ENCODE peak calls at places on chromosomes 5 and 9, in seven cellular contexts. C is HCT116, E is lung, Z is upper lobe of right lung, G is brain microvascular endothelial cell, R is neural progenitor cell, U is heart right ventricle. Y is an unnamed sample.

GRCh38 chr9:131420913-131421312 is 27.0 kb downstream of the PRRC2B start:
- DNase-seq in C (no peak), R (no peak), U (no peak), Z (no peak), E (no peak), G (no peak), Y (no peak)

GRCh38 chr9:33294670-33295432 is 4.5 kb downstream of the NFX1 start:
- DNase-seq in E (no peak), C (no peak), R (no peak), Z (no peak), U (no peak), G (no peak), Y (no peak)

GRCh38 chr9:114824130-114824529 is 18.3 kb upstream of the TNFSF15 start:
- DNase-seq in E (no peak), C (no peak), Z (no peak), G (peak; percentile 53), R (no peak), U (no peak), Y (no peak)

GRCh38 chr9:7320139-7320538 is 479.4 kb downstream of the DMAC1 start:
- DNase-seq in C (no peak), Z (no peak), R (no peak), G (peak; percentile 78), E (no peak), U (no peak), Y (no peak)

GRCh38 chr5:113067635-113068344 is 91.2 kb downstream of the DCP2 start:
- DNase-seq in E (no peak), U (no peak), C (no peak), Z (no peak), R (no peak), G (no peak), Y (no peak)

GRCh38 chr5:142529626-142530278 is 156.1 kb downstream of the FGF1 start:
- DNase-seq in G (peak; percentile 77), E (no peak), R (no peak), Z (no peak), C (peak; percentile 90), U (no peak), Y (no peak)

GRCh38 chr5:102611312-102611711 is 112.5 kb upstream of the SLCO6A1 start:
- DNase-seq in C (no peak), U (no peak), R (no peak), Z (no peak), E (no peak), G (no peak), Y (no peak)

GRCh38 chr5:59793000-59793399 is 100.5 kb downstream of the PDE4D start:
- DNase-seq in U (peak; percentile 28), C (no peak), R (no peak), E (no peak), Z (no peak), G (peak; percentile 96), Y (no peak)

GRCh38 chr9:34717996-34718614 is 8.2 kb upstream of the CCL21 start:
- DNase-seq in C (no peak), Z (no peak), R (no peak), E (no peak), G (no peak), U (no peak), Y (no peak)

GRCh38 chr5:14173419-14174234 is 30.5 kb downstream of the TRIO start:
- DNase-seq in U (no peak), C (no peak), E (no peak), R (no peak), G (no peak), Z (no peak), Y (no peak)
- H3K4me3 ChIP-seq in U (peak overlapping the region; percentile 3), C (no peak overlapping the region), E (no peak overlapping the region), R (no peak overlapping the region), G (no peak overlapping the region), Z (no peak overlapping the region), Y (no peak overlapping the region)

GRCh38 chr5:10351882-10352395 is 1.6 kb upstream of the MARCHF6 start:
- DNase-seq in E (no peak), C (no peak), G (no peak), Z (no peak), U (no peak), R (no peak), Y (no peak)

GRCh38 chr5:10355071-10355889 is 1.8 kb downstream of the MARCHF6 start:
- DNase-seq in U (no peak), Z (no peak), C (no peak), G (peak; percentile 19), E (no peak), R (no peak), Y (no peak)

GRCh38 chr5:10354048-10354872 is 765 bp downstream of the MARCHF6 start:
- DNase-seq in R (peak; percentile 63), G (peak; percentile 41), E (no peak), U (no peak), C (no peak), Z (peak; percentile 73), Y (peak; percentile 65)

GRCh38 chr5:10352404-10353240 is 873 bp upstream of the MARCHF6 start:
- DNase-seq in C (no peak), R (peak; percentile 75), E (no peak), U (no peak), Z (no peak), G (peak; percentile 36), Y (no peak)

DNA sequence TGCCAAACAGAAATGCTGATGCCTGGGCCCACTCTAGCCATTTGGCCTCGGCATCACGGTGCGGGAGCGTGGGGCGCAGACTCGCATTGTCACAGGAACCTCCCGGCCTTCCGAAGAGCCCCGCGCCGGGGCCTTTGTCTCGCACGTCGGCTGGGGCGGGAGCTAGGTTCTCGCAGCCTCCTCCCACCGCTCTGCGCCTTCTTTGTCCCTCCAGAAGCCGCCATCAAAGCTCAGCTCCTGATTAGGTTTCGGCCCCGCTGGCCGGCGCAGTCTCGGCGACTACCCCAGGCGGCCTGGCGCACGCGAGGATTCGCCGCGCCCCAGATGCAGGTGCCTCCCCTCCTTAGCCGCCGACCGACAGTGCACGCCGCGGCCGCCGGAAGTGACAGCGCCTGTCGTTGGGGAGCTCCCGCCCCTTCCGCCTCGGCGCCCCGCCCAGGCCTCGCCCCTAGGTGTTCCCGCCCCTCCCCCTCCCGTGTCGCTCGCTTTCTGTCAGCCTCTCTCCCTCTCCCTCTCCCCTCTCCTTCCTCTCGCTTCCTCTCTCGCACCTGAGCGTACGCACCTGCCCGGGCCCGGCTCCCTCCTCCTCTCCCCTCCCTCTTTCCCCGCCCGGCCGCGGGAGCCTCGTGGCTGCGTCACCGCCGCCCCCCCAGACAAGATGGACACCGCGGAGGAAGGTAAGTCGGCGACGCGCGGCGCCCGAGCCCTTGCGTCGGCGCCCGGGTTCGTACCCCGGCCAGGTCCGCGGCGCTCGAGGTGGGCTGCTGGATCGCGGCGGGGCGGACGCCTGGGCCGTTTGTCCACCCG is at the start of gene MARCHF6:
- DNase-seq in R (peak; percentile 98), U (peak; percentile 97), E (peak; percentile 95), G (peak; percentile 81), Z (peak; percentile 98), C (peak; percentile 83), Y (peak; percentile 96)
- TF ChIP-seq CTCF in R (no peak), U (no peak), E (no peak), G (no peak), Z (no peak), C (no peak), Y (no peak)

DNA sequence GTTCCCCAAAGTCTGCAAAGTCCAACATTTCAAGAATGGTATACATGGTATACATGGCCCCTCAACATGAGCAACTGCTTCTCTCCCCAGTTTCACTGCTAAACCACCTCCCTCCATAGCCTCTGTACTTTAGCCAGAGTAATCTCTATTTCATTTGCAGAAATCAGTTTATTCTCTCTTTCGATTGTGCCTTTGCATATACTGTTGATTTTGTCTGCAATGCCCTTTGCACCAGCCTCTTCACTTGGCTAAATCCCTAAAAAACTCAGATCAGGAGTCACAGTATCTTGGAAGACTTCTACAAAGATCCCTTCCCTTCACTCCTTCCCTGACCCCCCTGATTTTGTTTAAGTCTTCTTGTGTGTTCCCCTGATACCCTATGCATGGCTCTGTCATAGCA is 4.9 kb upstream of the CCNG1 start:
- DNase-seq in Z (no peak), E (no peak), C (no peak), R (no peak), G (no peak), U (no peak), Y (no peak)
- H3K27ac ChIP-seq in Z (no peak overlapping the region), E (no peak overlapping the region), C (no peak overlapping the region), R (no peak overlapping the region), G (no peak overlapping the region), U (no peak overlapping the region), Y (no peak overlapping the region)

DNA sequence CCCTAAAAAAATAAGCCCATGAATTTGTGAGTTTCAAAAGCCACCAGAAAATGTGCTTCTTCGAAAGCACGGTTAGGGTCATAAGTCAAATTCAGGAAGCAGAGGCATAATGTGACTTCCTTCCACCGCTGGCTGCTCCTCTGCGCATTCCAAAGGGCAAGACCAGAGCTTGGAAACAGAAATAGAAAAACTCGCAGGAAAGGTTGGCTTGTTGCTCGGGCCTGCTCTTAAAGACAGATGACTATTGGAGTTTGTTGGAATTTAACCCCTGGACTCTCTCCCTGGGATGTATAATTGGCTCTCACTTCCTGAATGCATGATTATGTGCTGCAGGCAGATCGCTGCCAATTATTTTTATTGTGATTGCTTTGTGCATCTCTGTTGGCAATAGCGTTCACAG is 129.6 kb upstream of the IQGAP2 start:
- DNase-seq in R (no peak), C (no peak), Z (no peak), U (no peak), E (no peak), G (no peak), Y (no peak)
- H3K4me3 ChIP-seq in R (no peak overlapping the region), C (no peak overlapping the region), Z (no peak overlapping the region), U (no peak overlapping the region), E (no peak overlapping the region), G (no peak overlapping the region), Y (no peak overlapping the region)

GRCh38 chr5:115374057-115374775 is 77.8 kb upstream of the CCDC112 start:
- DNase-seq in U (no peak), R (no peak), E (no peak), C (no peak), G (no peak), Z (no peak), Y (peak; percentile 38)

GRCh38 chr5:115379622-115380344 is 83.3 kb upstream of the CCDC112 start:
- DNase-seq in C (peak; percentile 81), U (no peak), Z (no peak), E (no peak), R (no peak), G (no peak), Y (peak; percentile 80)

GRCh38 chr5:115378754-115379153 is 82.3 kb upstream of the CCDC112 start:
- DNase-seq in G (no peak), E (no peak), C (no peak), Z (no peak), R (no peak), U (no peak), Y (no peak)

GRCh38 chr5:115375922-115376321 is 79.5 kb upstream of the CCDC112 start:
- DNase-seq in C (no peak), G (no peak), R (no peak), Z (no peak), E (no peak), U (peak; percentile 30), Y (peak; percentile 44)

GRCh38 chr5:115377468-115378217 is 81.2 kb upstream of the CCDC112 start:
- DNase-seq in E (no peak), G (peak; percentile 69), Z (no peak), C (peak; percentile 35), R (no peak), U (no peak), Y (no peak)
- TF ChIP-seq CTCF in E (no peak), G (peak; percentile 56), Z (peak; percentile 27), C (peak; percentile 58), R (no peak), U (peak; percentile 45), Y (no peak)

Y was measured in pancreas.